ENCODE peak calls at places on chromosomes 3 and 15, in ten cellular contexts. X, E, O, J, G, K, D, Q, Z and M are unnamed samples.

GRCh38 chr15:40927497-40928346 is 1.4 kb upstream of the DLL4 start:
- DNase-seq in X (no peak), E (no peak), O (peak; percentile 52), J (no peak), G (no peak), K (no peak), D (no peak), Q (no peak), Z (no peak), M (no peak)

GRCh38 chr3:37668431-37668830 is 193.2 kb upstream of the CTDSPL start:
- DNase-seq in X (no peak), E (peak; percentile 53), O (peak; percentile 27), J (peak; percentile 24), G (no peak), K (no peak), D (peak; percentile 26), Q (no peak), Z (no peak), M (no peak)

GRCh38 chr3:155664922-155665695 is 79.8 kb downstream of the PLCH1 start:
- DNase-seq in X (no peak), E (peak; percentile 68), O (peak; percentile 66), J (peak; percentile 71), G (no peak), K (peak; percentile 15), D (peak; percentile 83), Q (peak; percentile 31), Z (peak; percentile 65), M (peak; percentile 84)

GRCh38 chr3:45223889-45224730 is 2.0 kb downstream of the TMEM158 start:
- DNase-seq in X (no peak), E (no peak), O (no peak), J (peak; percentile 32), G (no peak), K (no peak), D (peak; percentile 51), Q (no peak), Z (no peak), M (peak; percentile 33)

GRCh38 chr15:98905981-98906711 is 101.4 kb downstream of the PGPEP1L start:
- DNase-seq in X (no peak), E (no peak), O (no peak), J (peak; percentile 51), G (no peak), K (no peak), D (no peak), Q (no peak), Z (no peak), M (peak; percentile 27)

GRCh38 chr15:48855501-48856440 is 22.2 kb upstream of the EID1 start:
- DNase-seq in X (no peak), E (no peak), O (peak; percentile 78), J (peak; percentile 48), G (peak; percentile 35), K (no peak), D (peak; percentile 36), Q (peak; percentile 15), Z (no peak), M (peak; percentile 61)

GRCh38 chr15:91801836-91802534 is 51.5 kb upstream of the SLCO3A1 start:
- DNase-seq in X (no peak), E (no peak), O (no peak), J (peak; percentile 58), G (no peak), K (no peak), D (peak; percentile 51), Q (no peak), Z (peak; percentile 20), M (no peak)

GRCh38 chr15:34582461-34583357 is 742 bp downstream of the GOLGA8B start:
- DNase-seq in X (peak; percentile 7), E (peak; percentile 45), O (peak; percentile 47), J (peak; percentile 59), G (peak; percentile 51), K (no peak), D (no peak), Q (peak; percentile 55), Z (no peak), M (no peak)

GRCh38 chr3:8793242-8793641 is 23.8 kb upstream of the OXTR start:
- DNase-seq in X (no peak), E (no peak), O (no peak), J (peak; percentile 87), G (no peak), K (no peak), D (peak; percentile 86), Q (peak; percentile 68), Z (no peak), M (peak; percentile 79)

GRCh38 chr3:53820756-53821580 is 25.3 kb downstream of the CHDH start:
- DNase-seq in X (no peak), E (peak; percentile 9), O (no peak), J (no peak), G (no peak), K (no peak), D (no peak), Q (no peak), Z (no peak), M (no peak)

DNA sequence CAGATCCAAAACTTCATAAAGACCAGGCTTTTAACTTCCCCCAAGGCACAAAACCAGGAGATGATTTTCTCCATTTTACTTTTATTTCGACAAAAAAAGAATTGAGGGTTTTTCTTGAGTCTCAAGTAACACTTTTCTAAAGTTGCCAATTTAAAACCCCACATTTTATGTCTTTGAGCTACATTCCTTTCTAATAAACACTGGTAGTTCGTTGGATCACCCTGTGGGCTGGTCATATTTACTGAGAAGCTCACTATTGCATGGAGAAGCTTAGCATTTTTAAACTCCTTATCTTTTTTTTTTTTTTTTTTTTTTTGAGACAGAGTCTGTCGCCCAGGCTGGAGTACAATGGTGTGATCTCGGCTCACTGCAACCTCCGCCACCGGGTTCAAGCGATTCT is 255.1 kb upstream of the TPM1 start:
- DNase-seq in X (no peak), E (no peak), O (no peak), J (no peak), G (no peak), K (no peak), D (no peak), Q (no peak), Z (no peak), M (no peak)
- TF ChIP-seq CTCF in X (no peak), E (no peak), O (no peak), J (no peak), G (no peak), K (no peak), D (no peak), Q (no peak), Z (no peak), M (no peak)

DNA sequence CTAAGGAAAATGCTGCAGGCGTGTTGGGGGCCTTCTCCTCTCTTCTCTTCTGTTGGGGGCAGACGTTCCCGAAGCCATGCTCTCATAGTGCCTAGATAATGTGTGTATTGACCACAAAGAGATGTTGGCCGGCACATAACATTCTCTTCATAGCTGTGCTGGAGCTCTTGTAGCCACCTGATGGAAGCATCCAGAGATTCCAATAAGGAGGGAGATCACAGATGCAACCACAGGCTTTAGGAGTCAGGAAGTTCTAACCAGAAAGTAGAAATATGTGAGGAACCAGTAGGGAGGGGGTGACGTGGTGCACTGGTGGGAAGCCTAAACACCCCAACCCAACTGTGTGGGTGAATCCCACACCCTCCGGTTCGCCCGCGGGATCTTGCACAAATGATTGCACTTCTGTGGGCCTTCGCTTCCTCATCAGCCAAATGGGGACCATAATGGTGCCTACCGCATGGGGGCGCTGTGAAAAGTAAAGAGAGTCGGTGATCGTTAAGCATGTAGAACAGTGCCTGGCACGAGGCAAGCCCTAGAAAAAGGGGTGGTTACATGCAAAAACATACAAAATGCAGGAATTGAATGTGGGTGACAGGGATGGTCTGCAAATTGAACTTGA is 87.8 kb downstream of the TOP2B start:
- DNase-seq in X (no peak), E (no peak), O (no peak), J (no peak), G (no peak), K (no peak), D (no peak), Q (no peak), Z (no peak), M (no peak)
- TF ChIP-seq CTCF in X (no peak), E (no peak), O (no peak), J (no peak), G (peak; percentile 42), K (no peak), D (no peak), Q (no peak), Z (no peak), M (no peak)

GRCh38 chr15:68228971-68229385 is 550 bp downstream of the CLN6 start:
- DNase-seq in X (no peak), E (no peak), O (peak; percentile 29), J (no peak), G (no peak), K (no peak), D (peak; percentile 10), Q (no peak), Z (no peak), M (no peak)

GRCh38 chr15:68231102-68231818 is 1.7 kb upstream of the CLN6 start:
- DNase-seq in X (no peak), E (no peak), O (peak; percentile 13), J (no peak), G (no peak), K (no peak), D (no peak), Q (no peak), Z (no peak), M (no peak)

GRCh38 chr15:68230157-68231100 is 901 bp upstream of the CLN6 start:
- DNase-seq in X (no peak), E (no peak), O (peak; percentile 56), J (no peak), G (no peak), K (no peak), D (no peak), Q (no peak), Z (no peak), M (peak; percentile 20)

GRCh38 chr15:68228143-68228970 is 1.2 kb downstream of the CLN6 start:
- DNase-seq in X (no peak), E (no peak), O (peak; percentile 24), J (peak; percentile 18), G (no peak), K (no peak), D (peak; percentile 0), Q (no peak), Z (peak; percentile 7), M (no peak)

GRCh38 chr15:68229386-68230156 is at the start of gene CLN6:
- DNase-seq in X (no peak), E (peak; percentile 83), O (peak; percentile 82), J (peak; percentile 87), G (peak; percentile 79), K (peak; percentile 46), D (peak; percentile 47), Q (peak; percentile 88), Z (peak; percentile 85), M (peak; percentile 62)
- TF ChIP-seq CTCF in X (no peak), E (no peak), O (no peak), J (no peak), G (no peak), K (no peak), D (no peak), Q (no peak), Z (no peak), M (no peak)

DNA sequence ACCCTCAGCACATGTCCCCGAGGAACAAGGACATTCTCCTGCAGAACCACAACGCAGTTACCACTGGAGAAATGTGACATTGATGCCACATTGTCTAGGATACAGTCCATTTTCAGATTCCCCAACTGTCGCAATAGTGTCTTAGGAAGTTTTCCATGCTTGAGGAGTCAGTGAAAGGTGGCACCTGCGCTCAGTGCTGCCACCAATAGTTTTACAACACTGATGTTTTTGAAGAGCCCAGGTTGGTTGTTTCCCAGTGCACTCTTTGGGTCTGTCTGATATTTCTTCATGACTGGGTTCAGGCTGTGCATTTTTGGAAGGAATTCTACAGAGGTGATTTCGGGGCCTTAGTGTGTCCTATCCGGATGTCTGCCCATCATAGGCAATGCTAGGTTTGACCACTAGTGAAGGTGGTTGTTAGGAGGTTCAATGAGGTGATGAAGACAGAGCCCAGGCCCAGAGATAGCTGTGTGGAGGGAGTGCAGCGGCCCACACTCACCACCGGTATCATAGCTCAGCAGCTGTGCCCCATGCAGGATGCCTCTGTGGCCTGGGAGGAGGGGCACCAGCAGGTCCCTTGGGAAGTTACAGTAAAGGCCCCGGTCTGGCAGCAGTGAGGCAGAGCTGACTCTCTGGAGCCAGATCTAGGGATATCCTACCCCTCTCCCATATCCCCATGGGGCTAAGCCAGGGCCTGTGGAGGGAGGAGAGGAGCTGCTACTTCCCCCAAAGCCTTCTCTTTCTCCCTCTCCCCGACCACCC is 96.6 kb downstream of the DNAJB8 start:
- DNase-seq in X (no peak), E (no peak), O (no peak), J (no peak), G (no peak), K (no peak), D (no peak), Q (no peak), Z (peak; percentile 19), M (no peak)
- TF ChIP-seq CTCF in X (peak; percentile 10), E (no peak), O (no peak), J (no peak), G (no peak), K (no peak), D (no peak), Q (no peak), Z (peak; percentile 23), M (peak; percentile 20)